ENCODE peak calls at places on chromosomes 3 and 15, in six cellular contexts. S, Q, K, T, Y and M are unnamed samples.

GRCh38 chr3:133939496-133939835 is 43.8 kb upstream of the RAB6B start:
- DNase-seq in S (no peak), Q (no peak), K (no peak), T (no peak), Y (no peak), M (no peak)

GRCh38 chr3:47057212-47057671 is 77.8 kb downstream of the NBEAL2 start:
- DNase-seq in S (no peak), Q (no peak), K (no peak), T (peak; percentile 80), Y (no peak), M (no peak)

GRCh38 chr15:96390986-96391385 is 60.5 kb downstream of the NR2F2 start:
- DNase-seq in S (no peak), Q (no peak), K (no peak), T (no peak), Y (no peak), M (no peak)

GRCh38 chr15:96358006-96358794 is 27.7 kb downstream of the NR2F2 start:
- DNase-seq in S (no peak), Q (no peak), K (no peak), T (no peak), Y (no peak), M (no peak)

GRCh38 chr15:91308855-91309254 is 208.8 kb downstream of the SV2B start:
- DNase-seq in S (no peak), Q (no peak), K (no peak), T (no peak), Y (no peak), M (peak; percentile 72)

GRCh38 chr3:196763179-196763578 is 23.5 kb downstream of the PAK2 start:
- DNase-seq in S (no peak), Q (no peak), K (no peak), T (no peak), Y (no peak), M (no peak)

GRCh38 chr3:146157325-146158060 is 3.5 kb downstream of the PLOD2 start:
- DNase-seq in S (no peak), Q (no peak), K (no peak), T (no peak), Y (no peak), M (no peak)

GRCh38 chr3:9747267-9747666 is 2.5 kb upstream of the OGG1 start:
- DNase-seq in S (no peak), Q (no peak), K (no peak), T (no peak), Y (no peak), M (no peak)

GRCh38 chr3:12925648-12926047 is 84.3 kb upstream of the RPL32 start:
- DNase-seq in S (no peak), Q (no peak), K (no peak), T (no peak), Y (no peak), M (no peak)

GRCh38 chr15:62066663-62067447 is at the start of gene C2CD4A:
- DNase-seq in S (peak; percentile 52), Q (no peak), K (peak; percentile 76), T (peak; percentile 51), Y (peak; percentile 91), M (no peak)

GRCh38 chr3:155553800-155554199 is 191.1 kb downstream of the PLCH1 start:
- DNase-seq in S (no peak), Q (no peak), K (no peak), T (no peak), Y (no peak), M (peak; percentile 88)

GRCh38 chr3:45026957-45027356 is 854 bp downstream of the CLEC3B start:
- DNase-seq in S (peak; percentile 88), Q (peak; percentile 56), K (peak; percentile 89), T (no peak), Y (no peak), M (no peak)

GRCh38 chr15:87620393-87620792 is 636.1 kb downstream of the NTRK3 start:
- DNase-seq in S (no peak), Q (no peak), K (no peak), T (no peak), Y (no peak), M (no peak)

GRCh38 chr3:155701882-155702465 is 42.9 kb downstream of the PLCH1 start:
- DNase-seq in S (no peak), Q (no peak), K (no peak), T (peak; percentile 18), Y (peak; percentile 77), M (no peak)

GRCh38 chr15:66852064-66852905 is 150.2 kb downstream of the SMAD6 start:
- DNase-seq in S (peak; percentile 5), Q (no peak), K (no peak), T (no peak), Y (no peak), M (no peak)

GRCh38 chr3:43522702-43523362 is 99.0 kb downstream of the ANO10 start:
- DNase-seq in S (no peak), Q (no peak), K (no peak), T (no peak), Y (no peak), M (no peak)

GRCh38 chr15:29631076-29632070 is 190.9 kb downstream of the TJP1 start:
- DNase-seq in S (no peak), Q (no peak), K (no peak), T (no peak), Y (no peak), M (no peak)

GRCh38 chr15:57605491-57605890 is 13.8 kb downstream of the MYZAP start:
- DNase-seq in S (no peak), Q (no peak), K (no peak), T (no peak), Y (no peak), M (no peak)
- H3K27ac ChIP-seq in S (peak overlapping the region; percentile 89), Q (no peak overlapping the region), K (no peak overlapping the region), T (no peak overlapping the region), Y (no peak overlapping the region), M (no peak overlapping the region)

GRCh38 chr3:30646961-30647752 is 40.8 kb downstream of the TGFBR2 start:
- DNase-seq in S (no peak), Q (no peak), K (no peak), T (no peak), Y (no peak), M (no peak)
- H3K27ac ChIP-seq in S (no peak overlapping the region), Q (no peak overlapping the region), K (no peak overlapping the region), T (no peak overlapping the region), Y (no peak overlapping the region), M (no peak overlapping the region)

GRCh38 chr15:42724276-42724675 is 12.7 kb downstream of the CDAN1 start:
- DNase-seq in S (no peak), Q (no peak), K (no peak), T (no peak), Y (no peak), M (no peak)
- H3K27ac ChIP-seq in S (no peak overlapping the region), Q (no peak overlapping the region), K (no peak overlapping the region), T (no peak overlapping the region), Y (no peak overlapping the region), M (no peak overlapping the region)

GRCh38 chr3:160473233-160473632 is 23.6 kb upstream of the TRIM59 start:
- DNase-seq in S (no peak), Q (no peak), K (no peak), T (no peak), Y (no peak), M (no peak)

GRCh38 chr3:160473978-160474377 is 24.4 kb upstream of the TRIM59 start:
- DNase-seq in S (no peak), Q (no peak), K (no peak), T (no peak), Y (no peak), M (no peak)

GRCh38 chr3:160475153-160475552 is 25.6 kb upstream of the TRIM59 start:
- DNase-seq in S (no peak), Q (no peak), K (no peak), T (no peak), Y (no peak), M (no peak)

GRCh38 chr3:160475889-160476288 is 26.3 kb upstream of the TRIM59 start:
- DNase-seq in S (no peak), Q (no peak), K (no peak), T (no peak), Y (no peak), M (no peak)

DNA sequence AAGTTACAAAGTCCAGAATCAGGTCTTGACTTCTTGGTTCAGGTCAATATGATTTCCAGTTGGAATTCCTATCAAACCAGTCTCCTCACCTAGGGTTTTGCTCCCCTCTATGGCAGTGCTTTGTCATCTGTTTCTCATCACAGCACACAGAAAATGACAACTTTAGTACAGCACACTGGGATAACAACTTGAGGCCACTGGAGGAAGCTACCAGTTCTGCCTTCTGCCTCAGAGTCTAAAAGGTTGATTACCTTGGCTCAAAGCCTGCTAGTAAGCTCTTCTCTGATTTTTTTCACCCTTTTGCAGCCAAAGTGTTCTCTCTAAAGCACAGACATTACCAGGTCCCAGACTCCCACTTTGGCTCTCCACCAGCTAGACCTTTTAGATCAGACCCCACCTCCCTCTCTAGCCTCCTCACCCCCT is 24.8 kb upstream of the TRIM59 start:
- DNase-seq in S (no peak), Q (no peak), K (no peak), T (no peak), Y (no peak), M (no peak)
- H3K27ac ChIP-seq in S (no peak overlapping the region), Q (no peak overlapping the region), K (no peak overlapping the region), T (no peak overlapping the region), Y (no peak overlapping the region), M (no peak overlapping the region)